ENCODE peak calls at places on chromosomes 12 and 14, in four cellular contexts. B is IMR-90, L is heart right ventricle, O is tibial nerve. W is an unnamed sample.
A peak's percentile ranks its signal among the peaks of the same experiment; 100 is the strongest.

GRCh38 chr12:120528861-120529525 is at the start of gene COQ5:
- DNase-seq in B (peak; percentile 83), L (peak; percentile 94), O (peak; percentile 86), W (peak; percentile 84)

GRCh38 chr12:128570191-128571065 is 253.3 kb downstream of the SLC15A4 start:
- DNase-seq in B (no peak), L (no peak), O (no peak), W (no peak)

GRCh38 chr14:69460093-69460701 is 24.3 kb upstream of the PLEKHD1 start:
- DNase-seq in B (peak; percentile 95), L (peak; percentile 72), O (peak; percentile 23), W (no peak)

GRCh38 chr14:79896009-79896408 is 315.3 kb downstream of the DIO2 start:
- DNase-seq in B (peak; percentile 33), L (no peak), O (no peak), W (no peak)

GRCh38 chr14:73743431-73743931 is 29.3 kb upstream of the PNMA1 start:
- DNase-seq in B (no peak), L (no peak), O (no peak), W (no peak)

GRCh38 chr12:29152223-29152868 is 3.3 kb downstream of the FAR2 start:
- DNase-seq in B (no peak), L (no peak), O (no peak), W (no peak)

GRCh38 chr14:61360796-61361526 is 39.6 kb downstream of the PRKCH start:
- DNase-seq in B (no peak), L (no peak), O (no peak), W (no peak)

GRCh38 chr12:109296431-109296830 is 12.7 kb downstream of the FOXN4 start:
- DNase-seq in B (no peak), L (no peak), O (no peak), W (no peak)

GRCh38 chr12:16618256-16618655 is 12.3 kb upstream of the LMO3 start:
- DNase-seq in B (peak; percentile 52), L (no peak), O (no peak), W (no peak)

GRCh38 chr14:89386214-89386886 is 30.7 kb downstream of the FOXN3 start:
- DNase-seq in B (peak; percentile 22), L (no peak), O (no peak), W (no peak)

GRCh38 chr14:76349993-76350392 is 25.9 kb upstream of the ESRRB start:
- DNase-seq in B (no peak), L (no peak), O (no peak), W (no peak)

GRCh38 chr12:111446631-111447570 is 41.2 kb downstream of the SH2B3 start:
- DNase-seq in B (no peak), L (no peak), O (no peak), W (no peak)
- H3K27ac ChIP-seq in B (peak overlapping the region; percentile 30), L (peak overlapping the region; percentile 73), O (no peak overlapping the region), W (peak overlapping the region; percentile 8)

DNA sequence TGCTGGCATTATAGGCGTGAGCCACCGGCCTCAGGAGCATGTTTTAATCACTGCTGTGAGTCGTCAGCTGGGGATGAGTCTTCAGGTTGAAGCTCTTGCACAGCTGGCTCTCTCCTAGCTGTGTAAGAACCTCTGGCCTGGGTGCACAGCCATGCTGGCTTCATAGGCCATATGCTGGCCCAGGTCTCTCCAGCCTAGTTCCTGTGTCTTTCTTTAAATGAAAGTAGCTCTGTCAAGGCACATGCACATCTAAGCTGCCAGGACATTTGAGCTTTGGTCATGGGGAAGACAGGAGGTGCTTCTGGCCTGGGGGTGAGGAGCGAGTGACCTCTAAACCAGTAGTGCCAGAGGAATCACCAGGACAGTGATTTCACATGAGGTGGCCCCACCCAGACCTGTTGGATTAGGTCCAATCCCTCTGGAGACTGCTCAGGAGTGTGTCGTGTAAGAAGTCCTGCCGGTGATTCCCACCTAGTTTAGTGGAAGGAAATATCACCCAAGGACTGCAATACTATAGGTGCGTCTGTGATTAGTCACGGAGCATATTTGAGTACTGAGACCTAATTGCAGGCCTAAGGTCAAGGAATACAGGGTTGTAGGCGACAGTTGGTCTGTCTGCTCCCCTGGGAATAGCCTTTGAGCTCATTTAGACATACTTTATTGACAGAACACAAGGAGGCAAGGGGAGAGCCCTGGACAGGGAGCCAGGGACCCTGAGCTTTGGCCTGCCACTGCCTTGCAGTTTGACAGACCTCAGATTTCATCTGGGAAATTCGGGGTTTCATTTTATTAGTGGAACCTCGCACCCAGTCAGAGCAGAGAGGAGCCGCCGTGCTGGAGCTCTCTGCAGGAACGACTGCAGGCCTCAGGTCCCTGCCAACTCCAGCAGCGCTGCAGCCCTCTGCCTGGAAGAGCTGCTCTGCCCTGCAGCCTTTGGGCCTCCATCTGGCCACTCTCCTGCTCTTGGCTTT is 67.0 kb downstream of the ANKRD9 start:
- DNase-seq in B (peak; percentile 22), L (no peak), O (no peak), W (no peak)
- H3K27ac ChIP-seq in B (no peak overlapping the region), L (no peak overlapping the region), O (no peak overlapping the region), W (peak overlapping the region; percentile 2)

GRCh38 chr12:103839893-103840292 is 1.1 kb downstream of the NT5DC3 start:
- DNase-seq in B (no peak), L (no peak), O (no peak), W (no peak)

GRCh38 chr12:103840881-103841689 is at the start of gene NT5DC3:
- DNase-seq in B (peak; percentile 74), L (peak; percentile 68), O (peak; percentile 66), W (peak; percentile 85)

GRCh38 chr12:103841690-103842584 is 903 bp upstream of the NT5DC3 start:
- DNase-seq in B (peak; percentile 76), L (peak; percentile 40), O (no peak), W (no peak)

GRCh38 chr12:103839103-103839502 is 1.9 kb downstream of the NT5DC3 start:
- DNase-seq in B (no peak), L (no peak), O (no peak), W (no peak)

DNA sequence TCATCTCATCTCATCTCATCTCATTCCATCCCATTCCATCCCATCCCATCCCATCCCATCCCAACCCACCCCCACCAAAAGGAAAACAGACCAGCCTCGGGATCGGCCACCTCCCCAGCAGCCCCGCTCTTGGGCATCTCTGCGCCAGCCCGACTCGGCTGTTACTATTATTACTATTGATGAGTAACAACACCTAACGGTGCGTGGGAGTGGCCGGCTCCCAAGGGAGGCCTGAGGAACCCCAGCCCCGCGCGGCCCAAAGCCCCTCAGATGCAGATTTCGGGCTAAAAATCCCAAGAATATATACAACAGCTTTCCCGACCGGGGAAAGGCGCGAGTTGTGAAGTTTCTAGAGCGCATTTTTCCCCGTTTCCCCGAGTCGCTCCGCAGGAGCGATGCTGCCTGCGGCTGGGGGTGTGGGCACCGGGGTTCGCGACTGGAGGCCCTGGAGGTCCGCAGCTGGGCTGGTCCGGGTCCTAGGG is 594 bp downstream of the NT5DC3 start:
- DNase-seq in B (peak; percentile 25), L (no peak), O (no peak), W (no peak)
- H3K27ac ChIP-seq in B (peak overlapping the region; percentile 51), L (no peak overlapping the region), O (peak overlapping the region; percentile 72), W (no peak overlapping the region)

GRCh38 chr12:1591543-1591942 is 2.8 kb downstream of the FBXL14 start:
- DNase-seq in B (peak; percentile 59), L (no peak), O (no peak), W (no peak)

GRCh38 chr12:1588574-1588944 is 5.8 kb downstream of the FBXL14 start:
- DNase-seq in B (no peak), L (no peak), O (no peak), W (no peak)

GRCh38 chr12:1587927-1588573 is 6.3 kb downstream of the FBXL14 start:
- DNase-seq in B (peak; percentile 54), L (no peak), O (no peak), W (no peak)

GRCh38 chr12:1591029-1591428 is 3.4 kb downstream of the FBXL14 start:
- DNase-seq in B (no peak), L (no peak), O (no peak), W (no peak)

GRCh38 chr12:1590083-1590979 is 4.0 kb downstream of the FBXL14 start:
- DNase-seq in B (peak; percentile 63), L (peak; percentile 25), O (no peak), W (peak; percentile 46)
- H3K27ac ChIP-seq in B (peak overlapping the region; percentile 72), L (peak overlapping the region; percentile 17), O (peak overlapping the region; percentile 13), W (peak overlapping the region; percentile 73)

DNA sequence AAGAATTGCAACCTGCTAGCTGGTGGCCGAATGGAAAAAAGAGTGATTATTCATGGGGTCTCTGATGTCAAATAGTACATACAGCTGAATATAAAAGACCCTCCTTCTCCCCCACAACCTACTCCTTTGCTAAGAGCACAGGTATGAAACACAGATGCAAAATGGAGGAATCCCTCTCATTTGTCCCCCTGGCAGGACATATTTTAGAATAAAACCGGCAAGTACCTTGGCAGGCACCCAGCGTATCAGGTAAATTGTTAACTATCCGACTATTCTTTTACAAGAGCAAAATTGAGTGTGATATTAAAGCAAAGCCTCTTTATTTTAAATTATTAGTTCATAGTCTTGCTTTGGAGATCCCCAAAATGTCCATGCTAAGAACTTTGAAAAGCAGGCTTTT is 73.7 kb upstream of the USP44 start:
- DNase-seq in B (no peak), L (no peak), O (no peak), W (no peak)
- H3K27ac ChIP-seq in B (no peak overlapping the region), L (peak overlapping the region; percentile 78), O (no peak overlapping the region), W (no peak overlapping the region)

GRCh38 chr12:104701756-104702155 is 245.0 kb downstream of the CHST11 start:
- DNase-seq in B (no peak), L (no peak), O (no peak), W (no peak)

GRCh38 chr12:104700324-104700723 is 243.6 kb downstream of the CHST11 start:
- DNase-seq in B (no peak), L (no peak), O (no peak), W (no peak)

GRCh38 chr12:104702565-104703139 is 245.9 kb downstream of the CHST11 start:
- DNase-seq in B (no peak), L (peak; percentile 33), O (peak; percentile 58), W (no peak)

GRCh38 chr12:104699489-104700194 is 242.9 kb downstream of the CHST11 start:
- DNase-seq in B (peak; percentile 13), L (no peak), O (no peak), W (no peak)

DNA sequence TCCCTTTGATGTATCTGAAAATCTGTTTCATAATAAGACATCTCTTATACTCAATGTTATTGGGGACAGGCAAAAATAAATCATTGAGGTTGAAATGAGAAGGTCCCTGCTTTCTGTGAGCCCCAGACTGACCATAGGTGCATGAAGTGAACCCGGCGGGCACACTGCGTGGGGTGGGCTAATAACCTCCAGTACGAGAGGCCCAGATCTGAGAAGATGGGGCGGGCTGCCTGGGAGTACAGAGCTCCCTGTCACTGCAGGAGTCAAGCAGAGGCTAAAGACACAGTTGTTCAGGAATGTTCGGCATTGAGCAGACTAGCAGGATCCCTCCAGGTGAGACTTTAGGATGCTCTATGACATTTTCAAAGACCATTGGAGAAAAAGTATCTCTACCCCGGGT is 244.6 kb downstream of the CHST11 start:
- DNase-seq in B (no peak), L (no peak), O (no peak), W (no peak)
- H3K27ac ChIP-seq in B (no peak overlapping the region), L (no peak overlapping the region), O (no peak overlapping the region), W (no peak overlapping the region)

DNA sequence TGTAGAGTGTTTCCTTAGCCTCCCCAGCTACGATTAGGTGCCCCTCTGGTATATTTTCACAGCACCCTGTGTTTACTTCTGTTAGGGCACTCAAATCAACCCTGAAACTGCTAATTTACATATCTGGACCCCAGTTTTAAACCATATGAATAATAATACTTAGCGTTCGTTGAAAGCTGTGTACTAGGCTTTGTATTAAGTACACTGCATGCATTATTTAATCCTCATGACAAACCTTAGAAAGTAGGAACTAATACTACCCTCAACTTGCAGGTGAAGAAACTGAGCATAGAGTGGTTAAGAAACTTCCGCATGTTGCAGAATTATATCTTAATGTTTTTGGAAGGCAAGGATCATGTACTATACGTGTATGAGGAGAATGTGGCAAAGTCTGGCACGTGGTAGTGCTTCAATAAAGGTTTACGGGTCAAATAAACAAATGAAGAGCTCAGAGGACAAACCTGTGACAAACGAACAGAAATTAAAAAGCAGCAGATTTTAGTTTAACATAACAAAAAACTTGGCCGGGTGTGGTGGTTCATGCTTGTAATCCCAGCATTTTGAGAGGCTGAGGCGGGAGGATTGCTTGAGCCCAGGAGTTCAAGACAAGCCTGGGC is 22.2 kb upstream of the ARID2 start:
- DNase-seq in B (no peak), L (no peak), O (no peak), W (no peak)
- H3K27ac ChIP-seq in B (no peak overlapping the region), L (no peak overlapping the region), O (no peak overlapping the region), W (no peak overlapping the region)

W was measured in substantia nigra.